ENCODE peak calls at places on chromosomes 5 and 9, in six cellular contexts. H, L, C, G, O and B are unnamed samples.

GRCh38 chr5:169576181-169576598 is 7.4 kb upstream of the SPDL1 start:
- DNase-seq in G (peak), L (peak), H (no peak), O (no peak), C (no peak), B (peak)

GRCh38 chr5:36570268-36570667 is 36.1 kb upstream of the SLC1A3 start:
- DNase-seq in L (no peak), C (no peak), G (peak), O (no peak), H (no peak), B (peak)

GRCh38 chr5:170809551-170809950 is 26.0 kb downstream of the GABRP start:
- DNase-seq in C (no peak), H (peak), O (no peak), L (no peak), G (peak), B (peak)

GRCh38 chr5:157463621-157464407 is 3.8 kb downstream of the NIPAL4 start:
- DNase-seq in L (no peak), H (no peak), O (no peak), G (no peak), C (peak), B (no peak)

GRCh38 chr5:111746791-111747190 is 10.2 kb downstream of the NREP start:
- DNase-seq in H (no peak), L (no peak), O (no peak), C (no peak), G (no peak), B (no peak)

GRCh38 chr5:128674837-128675446 is 136.9 kb upstream of the FBN2 start:
- DNase-seq in G (peak), C (no peak), O (peak), H (peak), L (no peak), B (peak)

GRCh38 chr9:105205787-105206511 is 38.5 kb upstream of the SLC44A1 start:
- DNase-seq in H (no peak), C (peak), G (peak), O (no peak), L (peak), B (peak)

GRCh38 chr9:129495422-129496186 is 125.3 kb downstream of the C9orf50 start:
- DNase-seq in C (peak), O (peak), H (peak), L (peak), G (peak), B (peak)

GRCh38 chr9:108634164-108634563 is 221.6 kb downstream of the ACTL7B start:
- DNase-seq in H (no peak), C (no peak), O (no peak), L (no peak), G (peak), B (peak)

GRCh38 chr9:120394058-120394669 is 185.8 kb downstream of the CDK5RAP2 start:
- DNase-seq in O (peak), H (no peak), C (no peak), L (peak), G (peak), B (peak)

GRCh38 chr5:169286572-169287325 is 14.2 kb downstream of the SLIT3 start:
- DNase-seq in C (no peak), L (no peak), H (no peak), G (no peak), O (no peak), B (peak)

GRCh38 chr5:166488560-166488959 is 1802.9 kb upstream of the WWC1 start:
- DNase-seq in C (no peak), L (no peak), H (no peak), G (no peak), O (no peak), B (no peak)

GRCh38 chr5:174424219-174425053 is 299.9 kb upstream of the MSX2 start:
- DNase-seq in C (no peak), L (no peak), G (peak), H (no peak), O (no peak), B (no peak)

GRCh38 chr9:87826331-87826730 is 56.3 kb upstream of the SPATA31E1 start:
- DNase-seq in G (no peak), O (no peak), C (no peak), L (no peak), H (no peak), B (no peak)

GRCh38 chr9:17907780-17908513 is 329.1 kb downstream of the SH3GL2 start:
- DNase-seq in H (no peak), O (no peak), C (no peak), G (no peak), L (no peak), B (peak)

GRCh38 chr9:122265265-122265900 is 701 bp downstream of the MRRF start:
- DNase-seq in C (peak), O (peak), H (no peak), L (no peak), G (peak), B (peak)

GRCh38 chr5:14701556-14701955 is 37.0 kb downstream of the OTULIN start:
- DNase-seq in C (no peak), O (no peak), G (no peak), H (no peak), L (no peak), B (no peak)

GRCh38 chr5:25399878-25400480 is 755.2 kb upstream of the CDH10 start:
- DNase-seq in O (no peak), H (no peak), L (no peak), C (no peak), G (no peak), B (no peak)

GRCh38 chr9:119349548-119349947 is 19.7 kb downstream of the BRINP1 start:
- DNase-seq in H (no peak), G (no peak), O (no peak), L (no peak), C (no peak), B (no peak)

GRCh38 chr5:95887977-95888376 is 65.5 kb upstream of the GLRX start:
- DNase-seq in G (no peak), H (no peak), C (no peak), L (no peak), O (no peak), B (no peak)

DNA sequence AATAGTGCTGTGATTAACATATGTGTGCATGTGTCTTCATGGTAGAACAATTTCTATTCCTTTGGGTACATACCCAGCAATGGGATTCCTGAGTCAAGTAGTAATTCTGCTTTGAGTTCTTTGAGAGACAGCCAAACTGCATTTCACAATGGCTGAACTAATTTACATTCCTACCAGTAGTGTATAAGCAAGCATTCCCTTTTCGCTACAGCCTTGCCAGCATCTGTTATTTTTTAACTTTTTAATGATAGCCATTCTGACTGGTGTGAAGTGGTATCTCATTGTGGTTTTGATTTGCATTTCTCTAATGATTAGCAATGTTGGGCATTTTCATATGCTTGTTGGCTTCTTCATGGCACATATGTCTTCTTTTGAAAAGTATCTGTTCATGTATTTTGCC is 308.5 kb downstream of the ARRDC3 start:
- DNase-seq in H (no peak), C (no peak), L (no peak), G (peak), O (no peak), B (peak)
- TF ChIP-seq CTCF in H (peak), C (no peak), L (peak), G (peak), O (no peak), B (peak)

GRCh38 chr5:62305715-62306493 is at the start of gene KIF2A:
- DNase-seq in G (peak), O (peak), C (peak), H (peak), L (peak), B (peak)
- TF ChIP-seq CTCF in G (peak), O (peak), C (no peak), H (peak), L (no peak), B (no peak)

GRCh38 chr5:53473644-53474043 is 6.8 kb upstream of the FST start:
- DNase-seq in L (no peak), C (no peak), G (no peak), O (no peak), H (no peak), B (no peak)
- TF ChIP-seq CTCF in L (no peak), C (no peak), G (no peak), O (no peak), H (no peak), B (no peak)

GRCh38 chr5:148372883-148373282 is 10.9 kb upstream of the FBXO38 start:
- DNase-seq in L (no peak), G (no peak), C (no peak), H (no peak), O (no peak), B (no peak)

GRCh38 chr5:148372331-148372730 is 11.4 kb upstream of the FBXO38 start:
- DNase-seq in C (no peak), O (no peak), G (no peak), L (no peak), H (no peak), B (no peak)

GRCh38 chr5:148378670-148379069 is 5.1 kb upstream of the FBXO38 start:
- DNase-seq in L (no peak), H (no peak), O (no peak), G (no peak), C (no peak), B (no peak)

GRCh38 chr5:148376198-148376597 is 7.6 kb upstream of the FBXO38 start:
- DNase-seq in O (no peak), G (no peak), C (no peak), H (no peak), L (no peak), B (no peak)

GRCh38 chr5:148374693-148375360 is 8.9 kb upstream of the FBXO38 start:
- DNase-seq in G (peak), O (peak), L (no peak), H (peak), C (no peak), B (peak)
- TF ChIP-seq CTCF in G (peak), O (peak), L (peak), H (peak), C (no peak), B (peak)

GRCh38 chr9:98530806-98531386 is 177.8 kb downstream of the GABBR2 start:
- DNase-seq in L (no peak), O (no peak), H (no peak), C (no peak), G (no peak), B (no peak)

GRCh38 chr9:98532147-98532546 is 176.6 kb downstream of the GABBR2 start:
- DNase-seq in C (no peak), G (no peak), H (no peak), L (no peak), O (no peak), B (no peak)

GRCh38 chr9:98532574-98532973 is 176.2 kb downstream of the GABBR2 start:
- DNase-seq in G (no peak), L (no peak), O (no peak), H (no peak), C (no peak), B (no peak)

GRCh38 chr9:98530275-98530674 is 178.5 kb downstream of the GABBR2 start:
- DNase-seq in L (no peak), G (no peak), H (no peak), C (no peak), O (no peak), B (no peak)

GRCh38 chr9:98529841-98530240 is 178.9 kb downstream of the GABBR2 start:
- DNase-seq in O (no peak), L (no peak), H (no peak), C (no peak), G (no peak), B (no peak)
- TF ChIP-seq CTCF in O (no peak), L (no peak), H (no peak), C (no peak), G (no peak), B (no peak)

GRCh38 chr9:34126207-34127034 is at the start of gene DCAF12:
- DNase-seq in C (peak), O (peak), L (peak), H (peak), G (peak), B (peak)
- TF ChIP-seq CTCF in C (no peak), O (peak), L (no peak), H (peak), G (peak), B (no peak)

GRCh38 chr9:137190315-137190853 is 1.9 kb downstream of the SSNA1 start:
- DNase-seq in H (no peak), L (no peak), C (no peak), G (no peak), O (no peak), B (no peak)
- TF ChIP-seq CTCF in H (peak), L (no peak), C (no peak), G (no peak), O (peak), B (no peak)

GRCh38 chr5:81605299-81605698 is 145.6 kb downstream of the SSBP2 start:
- DNase-seq in O (no peak), G (no peak), H (no peak), C (no peak), L (no peak), B (no peak)

GRCh38 chr5:81606150-81606549 is 144.7 kb downstream of the SSBP2 start:
- DNase-seq in H (no peak), O (no peak), L (no peak), C (no peak), G (peak), B (no peak)

GRCh38 chr5:81604193-81604592 is 146.7 kb downstream of the SSBP2 start:
- DNase-seq in H (no peak), G (no peak), C (no peak), L (no peak), O (no peak), B (no peak)

GRCh38 chr5:81609810-81610375 is 141.0 kb downstream of the SSBP2 start:
- DNase-seq in G (no peak), H (no peak), L (no peak), O (no peak), C (no peak), B (no peak)
- TF ChIP-seq CTCF in G (no peak), H (no peak), L (no peak), O (no peak), C (no peak), B (no peak)

GRCh38 chr9:77183581-77183980 is 6.2 kb downstream of the VPS13A start:
- DNase-seq in O (no peak), L (no peak), G (no peak), H (no peak), C (no peak), B (no peak)
- TF ChIP-seq CTCF in O (no peak), L (no peak), G (no peak), H (no peak), C (no peak), B (no peak)